ENCODE peak calls at places on chromosome 7, in six cellular contexts. V, D, I, K, L and J are unnamed samples.
A peak's percentile ranks its signal among the peaks of the same experiment; 100 is the strongest.

GRCh38 chr7:123569352-123569999 is 11.9 kb upstream of the NDUFA5 start:
- DNase-seq in V (no peak), D (no peak), I (no peak), K (no peak), L (no peak), J (no peak)

GRCh38 chr7:19958309-19958896 is 185.0 kb upstream of the TMEM196 start:
- DNase-seq in V (peak; percentile 11), D (no peak), I (peak; percentile 85), K (no peak), L (peak; percentile 39), J (peak; percentile 78)

GRCh38 chr7:131225619-131226101 is 102.0 kb upstream of the MKLN1 start:
- DNase-seq in V (peak; percentile 61), D (no peak), I (peak; percentile 89), K (no peak), L (no peak), J (peak; percentile 32)

GRCh38 chr7:17546206-17546998 is 247.9 kb downstream of the AHR start:
- DNase-seq in V (peak; percentile 56), D (no peak), I (peak; percentile 92), K (no peak), L (no peak), J (no peak)

GRCh38 chr7:139635521-139636240 is 112.2 kb downstream of the CLEC2L start:
- DNase-seq in V (no peak), D (peak; percentile 49), I (no peak), K (no peak), L (no peak), J (no peak)

GRCh38 chr7:38025815-38026214 is 105.4 kb downstream of the EPDR1 start:
- DNase-seq in V (no peak), D (no peak), I (no peak), K (no peak), L (no peak), J (no peak)

GRCh38 chr7:27117687-27118491 is 12.7 kb downstream of the HOXA4 start:
- DNase-seq in V (peak; percentile 97), D (no peak), I (peak; percentile 29), K (no peak), L (no peak), J (no peak)

GRCh38 chr7:94043299-94043698 is 39.1 kb upstream of the BET1 start:
- DNase-seq in V (peak; percentile 69), D (no peak), I (peak; percentile 45), K (no peak), L (no peak), J (no peak)

GRCh38 chr7:107972986-107973385 is 30.0 kb downstream of the LAMB1 start:
- DNase-seq in V (no peak), D (no peak), I (no peak), K (no peak), L (no peak), J (no peak)

GRCh38 chr7:112140600-112140999 is 65.6 kb downstream of the DOCK4 start:
- DNase-seq in V (no peak), D (no peak), I (no peak), K (no peak), L (no peak), J (no peak)

GRCh38 chr7:114432627-114433026 is 18.0 kb downstream of the FOXP2 start:
- DNase-seq in V (no peak), D (no peak), I (no peak), K (no peak), L (no peak), J (no peak)

GRCh38 chr7:155810607-155811559 is 1.4 kb downstream of the SHH start:
- DNase-seq in V (no peak), D (no peak), I (no peak), K (no peak), L (peak; percentile 41), J (no peak)
- H3K4me3 ChIP-seq in V (no peak overlapping the region), D (no peak overlapping the region), I (no peak overlapping the region), K (no peak overlapping the region), L (no peak overlapping the region), J (no peak overlapping the region)

DNA sequence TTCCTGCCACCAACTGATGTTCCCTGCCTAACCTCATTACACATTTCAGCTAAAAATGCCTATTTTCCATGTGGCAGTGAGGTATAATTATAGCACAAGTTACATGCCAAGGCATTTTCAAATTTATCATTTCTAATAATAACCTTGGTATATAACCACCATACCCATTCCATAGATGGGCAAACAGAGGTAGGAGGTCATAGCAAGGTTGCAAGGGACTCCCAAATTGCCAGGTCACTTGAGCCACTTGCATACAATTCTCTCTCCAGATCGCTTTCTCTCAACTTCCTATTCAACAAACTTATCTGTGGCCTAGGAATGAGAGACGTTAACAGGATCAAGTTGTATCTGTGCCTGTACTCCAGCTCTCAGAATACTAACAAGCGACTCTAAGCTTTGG is 108.3 kb downstream of the ATXN7L1 start:
- DNase-seq in V (no peak), D (no peak), I (no peak), K (no peak), L (no peak), J (no peak)
- H2AK5ac ChIP-seq in V (peak overlapping the region; percentile 24), D (no peak overlapping the region), I (no peak overlapping the region), K (peak overlapping the region; percentile 61), L (no peak overlapping the region), J (no peak overlapping the region)

DNA sequence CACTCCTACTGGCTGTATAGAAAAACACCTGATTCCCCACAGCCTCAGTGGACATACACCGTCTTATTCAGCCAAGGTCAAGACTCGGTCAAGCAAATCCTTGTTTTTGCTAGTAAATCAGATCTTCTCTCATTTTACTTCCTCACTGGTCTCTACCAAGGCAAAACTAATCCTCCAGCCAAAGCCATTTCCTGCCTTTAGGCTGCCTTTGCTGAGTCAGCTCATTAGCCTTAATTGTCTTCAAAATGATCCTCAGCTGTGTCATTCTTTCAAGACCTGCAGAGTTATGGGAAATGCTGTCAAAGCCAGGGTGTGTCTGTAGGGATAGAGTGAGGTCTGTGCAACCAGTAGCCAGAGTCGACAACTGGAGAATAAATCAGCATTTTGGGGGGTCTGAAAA is 107.2 kb upstream of the FAM180A start:
- DNase-seq in V (no peak), D (no peak), I (peak; percentile 49), K (peak; percentile 2), L (peak; percentile 76), J (no peak)
- H2BK120ac ChIP-seq in V (no peak overlapping the region), D (no peak overlapping the region), I (no peak overlapping the region), K (no peak overlapping the region), L (no peak overlapping the region), J (no peak overlapping the region)

GRCh38 chr7:149423441-149423970 is 37.4 kb downstream of the ZNF777 start:
- DNase-seq in V (no peak), D (no peak), I (no peak), K (no peak), L (no peak), J (no peak)
- H3K4me3 ChIP-seq in V (no peak overlapping the region), D (peak overlapping the region; percentile 23), I (peak overlapping the region; percentile 62), K (peak overlapping the region; percentile 54), L (no peak overlapping the region), J (no peak overlapping the region)

GRCh38 chr7:101935521-101936141 is 118.2 kb downstream of the CUX1 start:
- DNase-seq in V (no peak), D (no peak), I (no peak), K (no peak), L (no peak), J (no peak)

GRCh38 chr7:101936223-101936611 is 118.8 kb downstream of the CUX1 start:
- DNase-seq in V (no peak), D (no peak), I (no peak), K (peak; percentile 23), L (peak; percentile 91), J (no peak)

GRCh38 chr7:101933685-101934084 is 116.3 kb downstream of the CUX1 start:
- DNase-seq in V (no peak), D (no peak), I (no peak), K (no peak), L (no peak), J (no peak)

GRCh38 chr7:101933028-101933427 is 115.6 kb downstream of the CUX1 start:
- DNase-seq in V (no peak), D (no peak), I (no peak), K (no peak), L (no peak), J (no peak)

GRCh38 chr7:101934618-101935017 is 117.2 kb downstream of the CUX1 start:
- DNase-seq in V (no peak), D (no peak), I (no peak), K (no peak), L (peak; percentile 76), J (no peak)
- H2AK5ac ChIP-seq in V (peak overlapping the region; percentile 16), D (no peak overlapping the region), I (peak overlapping the region; percentile 45), K (peak overlapping the region; percentile 17), L (peak overlapping the region; percentile 91), J (no peak overlapping the region)

DNA sequence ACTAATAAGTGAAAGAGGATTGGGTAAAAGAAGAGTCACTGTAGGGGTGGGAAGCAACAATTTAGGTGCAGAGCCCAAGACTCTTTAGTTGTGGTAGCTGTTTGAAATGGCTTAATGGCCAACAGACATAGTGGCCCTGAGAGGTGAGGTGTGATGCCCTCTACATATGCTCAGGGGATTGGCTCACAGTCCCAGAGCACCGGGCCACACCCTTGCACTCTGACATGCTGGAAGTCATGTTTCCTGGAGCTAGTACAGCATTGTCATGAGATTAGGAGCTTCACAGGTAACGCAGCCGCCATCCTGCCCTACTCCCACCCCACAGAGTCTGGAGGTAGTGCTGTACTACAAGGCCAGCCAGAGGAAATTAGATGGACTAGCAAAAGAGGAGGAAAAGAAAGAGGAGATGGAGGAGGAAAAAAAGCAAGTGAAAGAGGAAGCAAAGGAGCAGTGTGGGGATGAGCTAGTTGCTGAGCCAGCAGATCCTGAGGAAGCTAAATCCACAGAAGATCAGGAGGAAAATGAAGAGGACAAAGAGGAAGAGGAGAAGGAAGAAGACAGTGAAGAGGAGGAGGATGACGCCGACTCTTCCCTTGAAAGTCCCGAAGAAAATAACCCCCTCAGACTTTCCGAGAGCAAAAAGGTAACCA is 14.8 kb upstream of the FLNC start:
- DNase-seq in V (no peak), D (no peak), I (no peak), K (no peak), L (no peak), J (no peak)
- H2BK120ac ChIP-seq in V (no peak overlapping the region), D (no peak overlapping the region), I (no peak overlapping the region), K (no peak overlapping the region), L (no peak overlapping the region), J (no peak overlapping the region)

GRCh38 chr7:133354546-133355324 is 101.9 kb downstream of the EXOC4 start:
- DNase-seq in V (peak; percentile 80), D (no peak), I (peak; percentile 43), K (no peak), L (peak; percentile 59), J (no peak)
- H3K4me3 ChIP-seq in V (no peak overlapping the region), D (no peak overlapping the region), I (no peak overlapping the region), K (no peak overlapping the region), L (no peak overlapping the region), J (no peak overlapping the region)

GRCh38 chr7:142906643-142907042 is 21.1 kb upstream of the TRPV6 start:
- DNase-seq in V (no peak), D (no peak), I (no peak), K (no peak), L (no peak), J (no peak)
- H2AK5ac ChIP-seq in V (no peak overlapping the region), D (no peak overlapping the region), I (no peak overlapping the region), K (no peak overlapping the region), L (no peak overlapping the region), J (no peak overlapping the region)

GRCh38 chr7:138460176-138460648 is at the start of gene TRIM24:
- DNase-seq in V (peak; percentile 96), D (no peak), I (no peak), K (no peak), L (no peak), J (no peak)
- H2BK120ac ChIP-seq in V (no peak within 1 kb of the TSS), D (no peak within 1 kb of the TSS), I (peak within 1 kb of the TSS; percentile 71), K (no peak within 1 kb of the TSS), L (peak within 1 kb of the TSS; percentile 75), J (peak within 1 kb of the TSS; percentile 91)

GRCh38 chr7:48063985-48064384 is 25.1 kb upstream of the UPP1 start:
- DNase-seq in V (no peak), D (no peak), I (no peak), K (no peak), L (no peak), J (no peak)
- H3K4me3 ChIP-seq in V (no peak overlapping the region), D (no peak overlapping the region), I (no peak overlapping the region), K (no peak overlapping the region), L (no peak overlapping the region), J (no peak overlapping the region)